ENCODE peak calls at places on chromosomes 2 and 18, in four cellular contexts. K is sigmoid colon, P is HepG2, V is stomach. B is an unnamed sample.

GRCh38 chr2:53786371-53787254 is at the start of the genes ASB3 and ERLEC1:
- DNase-seq in K (peak), P (peak), V (peak), B (peak)

GRCh38 chr2:42141687-42142475 is 27.3 kb upstream of the EML4 start:
- DNase-seq in K (peak), P (peak), V (peak), B (peak)

GRCh38 chr2:154693941-154694340 is 4.6 kb upstream of the KCNJ3 start:
- DNase-seq in K (no peak), P (no peak), V (no peak), B (no peak)

GRCh38 chr2:109470121-109470921 is 143.4 kb downstream of the SEPTIN10 start:
- DNase-seq in K (no peak), P (no peak), V (no peak), B (no peak)

GRCh38 chr2:165539985-165540384 is 70.5 kb downstream of the CSRNP3 start:
- DNase-seq in K (no peak), P (no peak), V (no peak), B (no peak)

GRCh38 chr18:50659091-50660003 is 99.5 kb downstream of the MAPK4 start:
- DNase-seq in K (peak), P (peak), V (no peak), B (no peak)

GRCh38 chr2:131034122-131035051 is 58.9 kb downstream of the FAM168B start:
- DNase-seq in K (peak), P (no peak), V (peak), B (no peak)

GRCh38 chr18:31661965-31662364 is 22.4 kb downstream of the B4GALT6 start:
- DNase-seq in K (no peak), P (no peak), V (no peak), B (no peak)

GRCh38 chr18:50331691-50332090 is 43.2 kb upstream of the SKA1 start:
- DNase-seq in K (no peak), P (no peak), V (no peak), B (no peak)

GRCh38 chr2:170155022-170155722 is 22.8 kb upstream of the MYO3B start:
- DNase-seq in K (no peak), P (no peak), V (no peak), B (no peak)

GRCh38 chr18:199768-200167 is 41.4 kb downstream of the USP14 start:
- DNase-seq in K (no peak), P (no peak), V (no peak), B (no peak)

GRCh38 chr2:48529189-48529588 is 765 bp upstream of the STON1 start:
- DNase-seq in K (peak), P (no peak), V (no peak), B (no peak)

GRCh38 chr2:195338856-195339255 is 318.2 kb upstream of the SLC39A10 start:
- DNase-seq in K (no peak), P (no peak), V (no peak), B (no peak)

GRCh38 chr2:196409376-196409775 is 230.1 kb upstream of the CCDC150 start:
- DNase-seq in K (no peak), P (no peak), V (no peak), B (no peak)

GRCh38 chr2:14633031-14633430 is 514 bp downstream of the LRATD1 start:
- DNase-seq in K (no peak), P (no peak), V (peak), B (no peak)

GRCh38 chr18:41703744-41704530 is 251.1 kb upstream of the PIK3C3 start:
- DNase-seq in K (no peak), P (no peak), V (no peak), B (no peak)

GRCh38 chr2:206211657-206212255 is 52.1 kb downstream of the EEF1B2 start:
- DNase-seq in K (no peak), P (no peak), V (no peak), B (no peak)

GRCh38 chr18:6795307-6795706 is 65.8 kb downstream of the ARHGAP28 start:
- DNase-seq in K (no peak), P (no peak), V (no peak), B (no peak)

GRCh38 chr18:3453540-3454364 is 3.8 kb downstream of the TGIF1 start:
- DNase-seq in K (peak), P (peak), V (peak), B (peak)

GRCh38 chr2:237488901-237489860 is 2.1 kb downstream of the MLPH start:
- DNase-seq in K (no peak), P (no peak), V (peak), B (no peak)

GRCh38 chr2:37441055-37441454 is 96.6 kb downstream of the QPCT start:
- DNase-seq in K (no peak), P (no peak), V (no peak), B (no peak)

GRCh38 chr2:119407430-119408220 is 24.0 kb upstream of the TMEM37 start:
- DNase-seq in K (no peak), P (peak), V (peak), B (peak)

GRCh38 chr2:230866704-230867561 is 2.2 kb downstream of the ITM2C start:
- DNase-seq in K (no peak), P (no peak), V (peak), B (no peak)

GRCh38 chr2:207049122-207049521 is 109.8 kb downstream of the CPO start:
- DNase-seq in K (no peak), P (no peak), V (no peak), B (no peak)

GRCh38 chr2:88239781-88240180 is 69.6 kb downstream of the THNSL2 start:
- DNase-seq in K (no peak), P (no peak), V (no peak), B (no peak)

GRCh38 chr2:190837991-190838390 is 42.6 kb upstream of the GLS start:
- DNase-seq in K (no peak), P (no peak), V (no peak), B (no peak)

GRCh38 chr2:190838492-190838910 is 42.1 kb upstream of the GLS start:
- DNase-seq in K (no peak), P (no peak), V (no peak), B (no peak)

GRCh38 chr2:190835303-190835930 is 45.2 kb upstream of the GLS start:
- DNase-seq in K (peak), P (no peak), V (no peak), B (peak)

GRCh38 chr2:190837417-190837816 is 43.2 kb upstream of the GLS start:
- DNase-seq in K (no peak), P (no peak), V (no peak), B (no peak)

GRCh38 chr2:190836767-190837166 is 43.9 kb upstream of the GLS start:
- DNase-seq in K (no peak), P (no peak), V (no peak), B (no peak)
- H3K27ac ChIP-seq in K (no peak), P (no peak), V (no peak), B (no peak)

GRCh38 chr2:43810888-43811287 is 27.8 kb downstream of the ABCG5 start:
- DNase-seq in K (no peak), P (no peak), V (no peak), B (no peak)
- TF ChIP-seq EP300 in K (no peak), P (no peak), V (no peak), B (no peak)

GRCh38 chr2:234189230-234189629 is 138.7 kb downstream of the SPP2 start:
- DNase-seq in K (no peak), P (no peak), V (no peak), B (no peak)
- H3K27ac ChIP-seq in K (no peak), P (no peak), V (no peak), B (no peak)

GRCh38 chr18:36440614-36441013 is 143.1 kb downstream of the FHOD3 start:
- DNase-seq in K (no peak), P (no peak), V (no peak), B (no peak)
- TF ChIP-seq EP300 in K (no peak), P (no peak), V (no peak), B (no peak)

GRCh38 chr2:121694398-121695178 is 42.1 kb downstream of the NIFK start:
- DNase-seq in K (peak), P (no peak), V (no peak), B (no peak)
- H3K27ac ChIP-seq in K (no peak), P (no peak), V (no peak), B (no peak)

DNA sequence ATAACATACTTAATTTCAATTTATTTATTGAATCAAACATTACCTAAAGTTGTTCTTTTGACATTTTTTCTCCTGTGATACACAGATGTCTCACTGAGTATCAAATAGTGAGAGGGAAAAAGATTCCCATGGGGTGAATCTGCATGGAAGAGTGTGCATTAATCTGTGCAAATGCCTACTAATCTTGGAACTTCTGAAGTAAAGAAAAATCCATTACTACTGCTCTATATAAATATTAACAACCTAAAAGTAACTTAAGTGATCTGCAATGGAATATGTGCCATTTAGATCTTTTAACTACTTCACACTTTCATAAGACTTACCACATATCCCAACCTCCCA is 125.5 kb downstream of the PLCL1 start:
- DNase-seq in K (no peak), P (no peak), V (no peak), B (no peak)
- TF ChIP-seq EP300 in K (no peak), P (no peak), V (no peak), B (no peak)

GRCh38 chr18:58848685-58849084 is 16.0 kb upstream of the ZNF532 start:
- DNase-seq in K (no peak), P (no peak), V (no peak), B (no peak)
- H3K27ac ChIP-seq in K (no peak), P (no peak), V (no peak), B (no peak)

GRCh38 chr18:48850891-48851302 is 99.9 kb downstream of the SMAD7 start:
- DNase-seq in K (no peak), P (no peak), V (no peak), B (no peak)

GRCh38 chr18:48851563-48851962 is 99.2 kb downstream of the SMAD7 start:
- DNase-seq in K (no peak), P (no peak), V (no peak), B (no peak)

GRCh38 chr18:48846423-48846932 is 104.3 kb downstream of the SMAD7 start:
- DNase-seq in K (no peak), P (no peak), V (no peak), B (no peak)

GRCh38 chr18:48847807-48848486 is 102.8 kb downstream of the SMAD7 start:
- DNase-seq in K (no peak), P (no peak), V (no peak), B (no peak)

DNA sequence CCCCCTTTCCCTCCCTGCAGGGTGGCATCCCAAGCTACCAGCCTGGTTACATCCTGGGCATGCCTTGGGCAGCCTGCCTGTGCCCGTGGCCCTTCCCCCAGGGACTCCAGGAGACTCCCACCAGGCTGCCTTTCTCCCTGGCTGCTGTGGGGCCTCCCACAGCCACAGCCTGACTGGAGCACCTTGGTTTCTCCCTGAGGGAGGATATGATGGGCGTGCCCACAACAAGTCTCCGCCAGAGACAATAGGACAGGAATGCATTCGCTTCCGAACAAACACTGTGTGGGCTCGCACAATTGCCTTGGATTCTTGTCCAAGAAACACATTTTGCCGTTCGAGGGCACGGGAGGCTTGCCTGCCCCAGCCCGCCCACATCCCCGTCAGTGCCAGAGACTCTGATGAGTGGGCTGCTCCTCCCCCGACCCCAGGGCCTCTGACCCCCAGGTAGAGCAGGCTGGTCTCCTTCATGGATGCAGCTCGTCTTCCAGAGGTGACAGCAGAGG is 102.1 kb downstream of the SMAD7 start:
- DNase-seq in K (no peak), P (no peak), V (no peak), B (no peak)
- TF ChIP-seq EP300 in K (no peak), P (no peak), V (no peak), B (no peak)

DNA sequence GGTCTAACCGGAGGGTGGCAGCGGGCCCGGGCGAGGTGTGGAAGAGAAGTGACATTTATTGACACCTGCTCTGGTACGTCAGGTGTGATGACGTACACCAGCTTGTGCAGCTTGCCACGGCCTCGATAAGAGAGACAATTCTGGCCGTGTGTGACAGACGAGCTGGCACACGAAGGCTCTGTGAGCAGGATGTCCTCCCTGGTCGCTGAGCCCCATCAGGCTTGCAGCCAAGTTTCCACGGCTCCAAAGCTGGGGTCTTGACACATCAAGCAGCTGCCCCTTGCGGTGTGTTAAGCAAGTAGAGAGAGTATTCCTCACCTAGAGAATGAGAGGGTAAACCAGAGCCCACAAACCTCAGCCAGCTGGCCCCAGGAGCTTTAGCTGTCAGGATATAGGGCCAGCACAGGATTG is 30.6 kb downstream of the TOGARAM2 start:
- DNase-seq in K (no peak), P (no peak), V (peak), B (no peak)
- H3K27ac ChIP-seq in K (no peak), P (no peak), V (peak), B (no peak)

B was measured in tibial nerve.